ENCODE peak calls at places on chromosomes 13 and 19, in four cellular contexts. One of them, this sample, is unnamed.

GRCh38 chr19:45637890-45638667 is 1.1 kb downstream of the EML2 start:
- DNase-seq in AML-193: no peak
- DNase-seq in AG09309: no peak
- DNase-seq in cardiac muscle cell: no peak
- DNase-seq in this sample: no peak

GRCh38 chr19:1113278-1113985 is 9.6 kb downstream of the GPX4 start:
- DNase-seq in cardiac muscle cell: peak
- DNase-seq in AG09309: peak
- DNase-seq in AML-193: peak
- DNase-seq in this sample: peak

GRCh38 chr13:96053003-96053703 is at the start of gene UGGT2:
- DNase-seq in cardiac muscle cell: peak
- DNase-seq in AML-193: no peak
- DNase-seq in AG09309: peak
- DNase-seq in this sample: peak

GRCh38 chr13:32639502-32640105 is 53.4 kb downstream of the PDS5B start:
- DNase-seq in AML-193: peak
- DNase-seq in AG09309: peak
- DNase-seq in cardiac muscle cell: peak
- DNase-seq in this sample: peak

GRCh38 chr19:38577826-38578225 is 39.9 kb downstream of the MAP4K1 start:
- DNase-seq in AG09309: no peak
- DNase-seq in AML-193: no peak
- DNase-seq in cardiac muscle cell: no peak
- DNase-seq in this sample: no peak

GRCh38 chr13:29920018-29920643 is 69.7 kb upstream of the UBL3 start:
- DNase-seq in AG09309: no peak
- DNase-seq in cardiac muscle cell: no peak
- DNase-seq in AML-193: no peak
- DNase-seq in this sample: no peak

GRCh38 chr13:96377835-96378234 is 287.9 kb downstream of the HS6ST3 start:
- DNase-seq in cardiac muscle cell: no peak
- DNase-seq in AG09309: no peak
- DNase-seq in AML-193: no peak
- DNase-seq in this sample: no peak

GRCh38 chr19:2603320-2603719 is 99.2 kb downstream of the GNG7 start:
- DNase-seq in cardiac muscle cell: peak
- DNase-seq in AG09309: no peak
- DNase-seq in AML-193: no peak
- DNase-seq in this sample: peak

GRCh38 chr13:47917022-47917574 is 84.0 kb downstream of the SUCLA2 start:
- DNase-seq in AML-193: no peak
- DNase-seq in AG09309: no peak
- DNase-seq in cardiac muscle cell: no peak
- DNase-seq in this sample: no peak

GRCh38 chr13:113548171-113548641 is 36.3 kb upstream of the TFDP1 start:
- DNase-seq in AG09309: no peak
- DNase-seq in cardiac muscle cell: no peak
- DNase-seq in AML-193: no peak
- DNase-seq in this sample: no peak

GRCh38 chr19:17128820-17129219 is 53.2 kb downstream of the MYO9B start:
- DNase-seq in AML-193: no peak
- DNase-seq in cardiac muscle cell: no peak
- DNase-seq in AG09309: no peak
- DNase-seq in this sample: no peak

GRCh38 chr19:34226036-34226435 is 28.3 kb upstream of the GARRE1 start:
- DNase-seq in AG09309: no peak
- DNase-seq in cardiac muscle cell: no peak
- DNase-seq in AML-193: no peak
- DNase-seq in this sample: no peak

GRCh38 chr19:11168568-11168967 is 13.0 kb upstream of the SPC24 start:
- DNase-seq in AG09309: peak
- DNase-seq in cardiac muscle cell: no peak
- DNase-seq in AML-193: no peak
- DNase-seq in this sample: peak

GRCh38 chr19:489418-490196 is 6.7 kb upstream of the MADCAM1 start:
- DNase-seq in AML-193: no peak
- DNase-seq in cardiac muscle cell: peak
- DNase-seq in AG09309: no peak
- DNase-seq in this sample: no peak

GRCh38 chr19:55158848-55159793 is 1.6 kb upstream of the TNNI3 start:
- DNase-seq in AML-193: no peak
- DNase-seq in AG09309: no peak
- DNase-seq in cardiac muscle cell: peak
- DNase-seq in this sample: no peak

GRCh38 chr19:6032381-6032780 is 54.4 kb upstream of the RANBP3 start:
- DNase-seq in cardiac muscle cell: no peak
- DNase-seq in AG09309: no peak
- DNase-seq in AML-193: no peak
- DNase-seq in this sample: no peak

GRCh38 chr13:28953714-28954113 is 133.6 kb downstream of the MTUS2 start:
- DNase-seq in AML-193: no peak
- DNase-seq in cardiac muscle cell: no peak
- DNase-seq in AG09309: no peak
- DNase-seq in this sample: no peak